ENCODE peak calls at places on chromosomes 6 and 20, in six cellular contexts. G, C, W, L, S and H are unnamed samples.

GRCh38 chr6:88840806-88841539 is 122.4 kb downstream of the RNGTT start:
- DNase-seq in W (no peak), S (no peak), G (peak), L (no peak), C (no peak), H (no peak)

GRCh38 chr6:89369009-89369408 is 16.5 kb upstream of the UBE2J1 start:
- DNase-seq in C (no peak), G (peak), W (no peak), S (no peak), L (no peak), H (no peak)

GRCh38 chr20:60100780-60101179 is 142.6 kb downstream of the CDH26 start:
- DNase-seq in W (no peak), L (no peak), G (no peak), S (no peak), C (no peak), H (no peak)

GRCh38 chr20:58868795-58869194 is 16.3 kb downstream of the GNAS start:
- DNase-seq in W (no peak), C (no peak), G (no peak), L (no peak), S (no peak), H (no peak)

GRCh38 chr6:148735996-148736395 is 10.8 kb upstream of the UST start:
- DNase-seq in S (no peak), W (no peak), L (no peak), C (no peak), G (no peak), H (peak)

GRCh38 chr6:100163035-100163434 is 169.0 kb upstream of the MCHR2 start:
- DNase-seq in W (no peak), L (no peak), C (no peak), G (no peak), S (no peak), H (no peak)

GRCh38 chr20:11305406-11305805 is 612.3 kb upstream of the BTBD3 start:
- DNase-seq in G (no peak), C (no peak), L (no peak), W (no peak), S (peak), H (no peak)

GRCh38 chr6:112743343-112743742 is 396.2 kb downstream of the RFPL4B start:
- DNase-seq in L (no peak), C (no peak), S (no peak), W (no peak), G (no peak), H (no peak)

GRCh38 chr6:147238164-147238563 is 33.9 kb downstream of the STXBP5 start:
- DNase-seq in C (no peak), L (no peak), W (no peak), G (no peak), S (no peak), H (no peak)

GRCh38 chr6:53862517-53863457 is 68.0 kb downstream of the LRRC1 start:
- DNase-seq in C (no peak), L (no peak), G (no peak), W (no peak), S (no peak), H (no peak)

GRCh38 chr6:43977404-43978111 is 149.7 kb downstream of the MRPL14 start:
- DNase-seq in S (peak), L (no peak), C (no peak), G (no peak), W (no peak), H (no peak)

GRCh38 chr6:109081026-109081425 is 13.6 kb downstream of the SESN1 start:
- DNase-seq in C (no peak), W (no peak), S (no peak), G (no peak), L (no peak), H (no peak)

GRCh38 chr6:117138920-117139319 is 126.4 kb upstream of the VGLL2 start:
- DNase-seq in C (no peak), L (no peak), S (no peak), W (no peak), G (no peak), H (no peak)

GRCh38 chr20:17646901-17647301 is 35.1 kb downstream of the RRBP1 start:
- DNase-seq in W (no peak), C (no peak), L (no peak), S (no peak), G (no peak), H (no peak)

GRCh38 chr6:133923938-133924593 is 29.0 kb upstream of the TBPL1 start:
- DNase-seq in L (peak), G (peak), C (peak), W (no peak), S (peak), H (peak)

GRCh38 chr6:130838250-130838649 is 11.0 kb downstream of the SMLR1 start:
- DNase-seq in G (no peak), S (no peak), L (no peak), C (no peak), W (no peak), H (no peak)

GRCh38 chr20:34709836-34710567 is 5.9 kb downstream of the TP53INP2 start:
- DNase-seq in W (no peak), S (no peak), G (no peak), L (peak), C (peak), H (peak)

GRCh38 chr6:53794073-53794719 is 609 bp upstream of the LRRC1 start:
- DNase-seq in L (peak), C (no peak), S (peak), W (no peak), G (peak), H (peak)

DNA sequence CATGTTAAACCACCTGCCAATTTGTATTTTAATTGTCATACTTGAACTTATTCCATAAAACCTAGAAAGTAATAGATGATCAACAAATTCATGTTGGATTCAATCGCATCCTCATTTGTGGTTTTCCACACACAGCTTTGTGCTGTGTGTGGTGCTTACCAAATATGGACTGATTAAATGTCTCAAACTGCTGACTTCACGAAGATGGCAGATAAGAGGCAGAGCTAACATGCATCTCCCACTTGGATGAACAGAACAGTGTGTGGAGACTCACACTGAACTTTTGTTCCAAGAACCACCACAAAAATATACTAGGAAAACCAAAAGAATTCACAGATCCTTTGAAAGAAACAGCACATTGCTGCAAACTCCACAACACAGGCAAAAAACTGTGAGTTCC is 603.8 kb downstream of the TENT5A start:
- DNase-seq in S (no peak), L (no peak), G (no peak), C (no peak), W (no peak), H (no peak)
- H3K4me3 ChIP-seq in S (no peak), L (no peak), G (no peak), C (no peak), W (no peak), H (no peak)

GRCh38 chr6:15401120-15401519 is 155.3 kb downstream of the JARID2 start:
- DNase-seq in G (no peak), S (no peak), L (no peak), W (no peak), C (no peak), H (no peak)

GRCh38 chr6:15398657-15399287 is 152.9 kb downstream of the JARID2 start:
- DNase-seq in W (no peak), L (no peak), S (peak), G (no peak), C (no peak), H (no peak)

GRCh38 chr6:15399651-15400470 is 154.0 kb downstream of the JARID2 start:
- DNase-seq in C (peak), G (no peak), L (peak), W (no peak), S (no peak), H (peak)

GRCh38 chr6:15401769-15402250 is 155.9 kb downstream of the JARID2 start:
- DNase-seq in L (no peak), W (no peak), C (no peak), S (no peak), G (peak), H (no peak)

GRCh38 chr6:15400572-15401004 is 154.7 kb downstream of the JARID2 start:
- DNase-seq in G (no peak), L (peak), S (no peak), C (peak), W (no peak), H (peak)
- TF ChIP-seq GABPA in G (no peak), L (no peak), S (no peak), C (no peak), W (no peak), H (no peak)

GRCh38 chr20:50286174-50286511 is 95.5 kb downstream of the CEBPB start:
- DNase-seq in L (no peak), G (no peak), S (peak), C (no peak), W (no peak), H (no peak)

GRCh38 chr20:50283922-50284810 is 93.5 kb downstream of the CEBPB start:
- DNase-seq in W (no peak), S (no peak), L (no peak), G (peak), C (peak), H (peak)

GRCh38 chr20:50286609-50287008 is 96.0 kb downstream of the CEBPB start:
- DNase-seq in W (no peak), L (peak), C (peak), G (no peak), S (no peak), H (no peak)

GRCh38 chr20:50284811-50285375 is 94.3 kb downstream of the CEBPB start:
- DNase-seq in L (peak), S (no peak), C (no peak), W (no peak), G (no peak), H (no peak)

GRCh38 chr20:50285376-50286173 is 94.9 kb downstream of the CEBPB start:
- DNase-seq in W (no peak), C (no peak), G (no peak), S (peak), L (peak), H (no peak)
- H3K27ac ChIP-seq in W (no peak), C (no peak), G (no peak), S (peak), L (peak), H (no peak)

GRCh38 chr20:47572105-47572729 is 70.5 kb downstream of the NCOA3 start:
- DNase-seq in W (no peak), G (no peak), L (no peak), C (no peak), S (no peak), H (no peak)

GRCh38 chr20:47576516-47577033 is 74.9 kb downstream of the NCOA3 start:
- DNase-seq in L (peak), W (no peak), G (peak), S (peak), C (peak), H (no peak)

GRCh38 chr20:47573586-47573985 is 71.9 kb downstream of the NCOA3 start:
- DNase-seq in W (no peak), C (no peak), G (no peak), L (no peak), S (no peak), H (no peak)

GRCh38 chr20:47577271-47577670 is 75.6 kb downstream of the NCOA3 start:
- DNase-seq in S (no peak), C (no peak), L (no peak), G (no peak), W (no peak), H (no peak)

DNA sequence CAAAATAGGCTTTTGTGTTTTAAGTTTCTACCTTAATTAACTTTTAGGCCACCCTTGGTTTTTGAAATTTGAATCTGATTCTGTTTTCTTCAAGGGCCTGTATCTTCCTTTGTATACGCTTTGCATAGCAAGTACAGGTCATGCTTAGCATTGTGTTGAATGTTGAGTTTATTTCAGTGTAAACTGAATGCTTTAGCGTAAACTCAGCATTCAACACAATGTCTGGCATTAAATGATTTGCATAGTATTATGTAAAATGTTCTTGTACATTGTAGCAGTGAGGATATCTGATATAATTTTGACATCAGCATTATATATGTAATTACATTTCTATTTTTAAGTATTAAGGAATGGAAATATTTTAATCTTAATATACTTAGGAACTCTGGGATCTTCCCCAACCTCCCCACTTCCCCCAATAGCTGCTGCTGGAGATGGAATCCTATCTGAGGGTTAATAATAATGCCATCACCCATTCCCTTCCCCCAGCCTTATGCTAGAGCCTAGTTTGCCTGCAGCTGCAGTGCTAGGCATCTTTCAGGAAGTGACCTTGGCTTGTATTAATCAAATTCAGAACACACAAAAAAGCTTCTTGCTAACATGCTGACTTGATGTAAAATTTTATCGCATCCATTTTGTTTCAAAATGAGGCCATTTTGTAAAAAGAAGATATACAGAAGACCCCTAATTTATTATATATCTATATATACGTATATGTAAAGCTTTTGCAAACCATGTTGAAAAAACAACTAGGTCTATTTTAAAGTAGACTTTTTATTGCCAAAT is 73.1 kb downstream of the NCOA3 start:
- DNase-seq in W (no peak), S (no peak), C (no peak), G (no peak), L (peak), H (no peak)
- H3K4me3 ChIP-seq in W (no peak), S (no peak), C (no peak), G (no peak), L (no peak), H (no peak)

DNA sequence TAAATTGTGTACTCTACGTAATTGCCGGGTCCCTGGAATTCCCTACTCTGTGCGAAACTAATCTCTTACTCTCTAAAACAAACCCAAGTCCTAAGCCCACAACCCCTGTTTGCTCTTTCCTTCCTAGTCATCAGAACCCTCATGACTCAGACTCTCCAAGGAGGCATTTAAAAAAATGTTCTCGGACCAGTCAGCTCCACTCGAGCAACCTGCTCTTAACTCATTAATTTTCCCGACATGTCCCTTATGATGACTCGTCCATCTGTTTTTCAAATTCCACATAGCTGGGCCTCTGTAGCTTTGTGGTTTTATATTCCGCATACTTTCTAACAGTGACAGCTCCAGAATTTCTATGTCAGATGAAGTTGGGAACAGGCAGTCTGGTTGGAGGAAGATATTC is 2.6 kb upstream of the MUC22 start:
- DNase-seq in G (no peak), W (no peak), S (no peak), C (no peak), L (no peak), H (no peak)
- TF ChIP-seq GABPA in G (no peak), W (no peak), S (no peak), C (no peak), L (no peak), H (no peak)

GRCh38 chr6:12493446-12493845 is 203.3 kb downstream of the EDN1 start:
- DNase-seq in G (no peak), S (no peak), L (no peak), W (no peak), C (no peak), H (no peak)
- H3K27ac ChIP-seq in G (no peak), S (no peak), L (no peak), W (no peak), C (no peak), H (no peak)